ENCODE peak calls at places on chromosomes 16 and 17, in six cellular contexts. I is fibroblast of lung, K is uterus, H is A549, J is dorsolateral prefrontal cortex, T is IMR-90. M is an unnamed sample.

GRCh38 chr16:27963471-27963965 is 100.0 kb downstream of the GSG1L start:
- DNase-seq in I (no peak), K (no peak), H (no peak), J (no peak), T (no peak), M (no peak)

GRCh38 chr16:34803683-34804416 is 1344.4 kb downstream of the TP53TG3F start:
- DNase-seq in I (no peak), K (no peak), H (no peak), J (no peak), T (no peak), M (no peak)

GRCh38 chr16:85943702-85944101 is 44.7 kb downstream of the IRF8 start:
- DNase-seq in I (no peak), K (no peak), H (no peak), J (no peak), T (no peak), M (no peak)

GRCh38 chr16:50591800-50592771 is 43.9 kb downstream of the NKD1 start:
- DNase-seq in I (no peak), K (no peak), H (no peak), J (peak; percentile 90), T (no peak), M (no peak)

GRCh38 chr16:27378871-27379580 is 22.9 kb upstream of the IL21R start:
- DNase-seq in I (peak; percentile 9), K (no peak), H (no peak), J (no peak), T (peak; percentile 21), M (peak; percentile 24)

GRCh38 chr17:76088041-76088867 is 9.3 kb downstream of the ZACN start:
- DNase-seq in I (no peak), K (no peak), H (no peak), J (no peak), T (no peak), M (no peak)

GRCh38 chr17:46001390-46002310 is 2.6 kb downstream of the STH start:
- DNase-seq in I (no peak), K (no peak), H (no peak), J (no peak), T (no peak), M (no peak)

GRCh38 chr16:75263963-75264445 is 12.6 kb upstream of the BCAR1 start:
- DNase-seq in I (no peak), K (peak; percentile 42), H (no peak), J (no peak), T (no peak), M (no peak)

GRCh38 chr17:63697341-63698286 is 2.3 kb downstream of the LIMD2 start:
- DNase-seq in I (no peak), K (no peak), H (peak; percentile 78), J (no peak), T (no peak), M (peak; percentile 39)

GRCh38 chr17:59292174-59292523 is 39.3 kb upstream of the YPEL2 start:
- DNase-seq in I (no peak), K (no peak), H (no peak), J (no peak), T (no peak), M (no peak)

GRCh38 chr16:9033125-9033830 is 58.2 kb upstream of the HAPSTR1 start:
- DNase-seq in I (peak; percentile 69), K (peak; percentile 29), H (peak; percentile 81), J (peak; percentile 21), T (peak; percentile 71), M (peak; percentile 83)

GRCh38 chr17:40615295-40615988 is 32.2 kb downstream of the SMARCE1 start:
- DNase-seq in I (peak; percentile 35), K (peak; percentile 55), H (peak; percentile 91), J (peak; percentile 49), T (peak; percentile 47), M (peak; percentile 58)

GRCh38 chr16:13390093-13390985 is 488.9 kb downstream of the SHISA9 start:
- DNase-seq in I (peak; percentile 4), K (no peak), H (no peak), J (no peak), T (no peak), M (no peak)

GRCh38 chr17:563646-564045 is 151.0 kb downstream of the VPS53 start:
- DNase-seq in I (no peak), K (no peak), H (no peak), J (no peak), T (no peak), M (no peak)

GRCh38 chr16:68275611-68276191 is 11.4 kb downstream of the SLC7A6 start:
- DNase-seq in I (no peak), K (no peak), H (no peak), J (no peak), T (no peak), M (no peak)

GRCh38 chr16:8581923-8582580 is 8.3 kb downstream of the TMEM114 start:
- DNase-seq in I (peak; percentile 6), K (no peak), H (no peak), J (no peak), T (no peak), M (peak; percentile 30)

GRCh38 chr17:81509687-81510523 is 2.7 kb downstream of the ACTG1 start:
- DNase-seq in I (no peak), K (no peak), H (no peak), J (no peak), T (no peak), M (peak; percentile 46)

GRCh38 chr17:19727466-19728113 is 11.2 kb upstream of the SLC47A2 start:
- DNase-seq in I (peak; percentile 40), K (peak; percentile 88), H (no peak), J (peak; percentile 18), T (peak; percentile 68), M (peak; percentile 97)

GRCh38 chr16:1331712-1332617 is 1.5 kb upstream of the BAIAP3 start:
- DNase-seq in I (peak; percentile 25), K (peak; percentile 61), H (peak; percentile 94), J (no peak), T (peak; percentile 30), M (peak; percentile 84)

GRCh38 chr17:43406676-43407645 is 8.2 kb downstream of the ARL4D start:
- DNase-seq in I (peak; percentile 82), K (no peak), H (no peak), J (peak; percentile 23), T (peak; percentile 84), M (peak; percentile 49)

GRCh38 chr16:84175351-84176081 is 11.3 kb downstream of the TAF1C start:
- DNase-seq in I (peak; percentile 43), K (peak; percentile 30), H (peak; percentile 55), J (peak; percentile 31), T (peak; percentile 53), M (peak; percentile 45)

DNA sequence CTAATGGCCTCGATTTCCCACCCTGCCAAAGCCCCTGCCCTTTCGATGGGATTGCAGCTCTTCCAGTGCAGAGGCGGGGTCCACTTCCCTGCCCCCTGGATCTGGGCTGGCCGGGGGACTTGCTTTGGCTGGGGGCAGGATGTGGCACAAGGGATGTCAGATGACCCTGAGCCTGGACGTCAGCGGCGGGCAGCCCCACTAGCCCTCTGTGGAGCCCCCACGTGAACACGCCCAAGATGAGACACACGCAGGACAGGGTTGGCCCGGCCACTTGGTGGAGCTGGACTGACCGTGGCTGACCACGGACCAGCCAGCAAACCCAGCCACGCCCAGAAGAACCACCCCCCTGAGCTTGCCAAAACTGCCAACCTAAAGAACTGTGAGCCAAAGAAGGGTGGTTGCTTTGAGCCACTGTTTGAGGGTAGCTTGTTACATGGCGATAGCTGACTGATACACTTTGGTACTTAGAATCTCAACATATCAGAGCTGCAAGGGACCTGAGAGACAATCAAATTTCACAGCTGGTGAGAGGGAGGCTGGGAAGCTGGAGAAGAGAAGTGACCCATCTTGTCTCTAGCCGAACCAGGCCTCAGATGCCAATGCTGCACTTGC is 46.6 kb upstream of the PABPN1L start:
- DNase-seq in I (no peak), K (no peak), H (no peak), J (no peak), T (no peak), M (no peak)
- H3K4me3 ChIP-seq in I (no peak overlapping the region), K (no peak overlapping the region), H (no peak overlapping the region), J (no peak overlapping the region), T (no peak overlapping the region), M (no peak overlapping the region)

DNA sequence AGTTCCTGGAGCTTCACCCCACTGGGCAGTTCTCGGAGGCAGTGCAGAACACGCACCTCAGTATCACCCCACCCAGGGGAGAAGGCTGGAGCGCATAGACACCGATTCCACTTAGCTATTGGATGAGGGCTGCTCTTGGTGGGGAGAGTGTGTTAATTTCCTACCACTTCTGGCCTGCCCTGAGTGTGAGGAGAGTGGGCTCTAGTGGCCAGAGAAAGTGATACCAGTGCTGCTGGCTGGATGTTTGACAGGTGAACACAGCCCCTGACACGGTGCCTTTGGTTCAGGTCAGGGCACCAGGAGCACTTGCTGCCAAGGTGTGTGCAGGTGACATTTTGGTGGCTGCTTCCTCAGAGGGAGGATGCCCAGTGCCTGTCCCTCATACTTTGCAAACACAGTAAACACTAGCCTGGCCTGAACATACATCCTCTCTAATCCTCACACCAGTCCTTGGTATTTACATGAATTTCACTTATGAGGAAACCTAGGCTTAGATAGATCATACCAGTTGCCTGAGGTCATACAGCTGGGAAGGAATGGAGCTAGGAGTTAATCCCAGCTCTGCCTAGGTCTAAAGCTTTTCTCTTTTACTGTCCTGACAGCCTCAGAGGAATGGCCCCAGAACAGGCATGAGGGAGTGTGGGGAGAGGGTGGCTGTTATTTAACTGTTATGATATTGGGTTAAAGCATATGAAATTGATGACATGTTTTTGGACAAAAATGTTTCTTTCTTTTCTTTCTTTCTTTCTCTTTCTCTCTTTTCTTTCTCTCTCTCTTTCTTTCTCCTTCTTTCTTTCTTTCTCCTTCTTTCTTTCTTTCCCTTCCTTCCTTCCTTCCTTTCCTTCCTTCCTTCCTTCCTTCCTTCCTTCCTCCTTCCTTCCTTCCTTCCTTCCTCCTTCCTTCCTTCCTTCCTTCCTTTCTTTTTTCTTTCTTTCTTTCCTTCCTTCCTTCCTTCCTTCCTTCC is 21.0 kb upstream of the ITGAX start:
- DNase-seq in I (no peak), K (no peak), H (peak; percentile 42), J (peak; percentile 46), T (peak; percentile 13), M (peak; percentile 7)
- TF ChIP-seq CTCF in I (peak; percentile 16), K (no peak), H (peak; percentile 51), J (no peak), T (no peak), M (peak; percentile 9)

DNA sequence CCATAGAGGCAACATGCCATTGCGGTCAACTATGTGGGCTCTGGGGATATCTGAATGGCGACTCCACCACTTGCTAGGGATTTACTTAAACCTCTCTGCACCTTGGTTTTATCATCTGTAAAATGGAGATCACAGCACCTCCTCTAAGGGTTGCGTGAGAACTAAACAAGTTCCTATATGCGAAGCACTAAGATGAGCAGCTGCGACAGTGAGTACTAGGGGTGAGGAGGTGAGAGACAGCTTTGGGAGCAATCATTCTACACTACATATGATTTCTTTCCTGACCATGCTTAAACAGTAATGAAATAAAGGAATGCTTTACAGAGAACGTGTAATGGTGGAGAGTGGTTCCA is 61.4 kb downstream of the CREBBP start:
- DNase-seq in I (no peak), K (no peak), H (no peak), J (no peak), T (no peak), M (no peak)
- H3K4me3 ChIP-seq in I (no peak overlapping the region), K (no peak overlapping the region), H (no peak overlapping the region), J (no peak overlapping the region), T (no peak overlapping the region), M (no peak overlapping the region)

DNA sequence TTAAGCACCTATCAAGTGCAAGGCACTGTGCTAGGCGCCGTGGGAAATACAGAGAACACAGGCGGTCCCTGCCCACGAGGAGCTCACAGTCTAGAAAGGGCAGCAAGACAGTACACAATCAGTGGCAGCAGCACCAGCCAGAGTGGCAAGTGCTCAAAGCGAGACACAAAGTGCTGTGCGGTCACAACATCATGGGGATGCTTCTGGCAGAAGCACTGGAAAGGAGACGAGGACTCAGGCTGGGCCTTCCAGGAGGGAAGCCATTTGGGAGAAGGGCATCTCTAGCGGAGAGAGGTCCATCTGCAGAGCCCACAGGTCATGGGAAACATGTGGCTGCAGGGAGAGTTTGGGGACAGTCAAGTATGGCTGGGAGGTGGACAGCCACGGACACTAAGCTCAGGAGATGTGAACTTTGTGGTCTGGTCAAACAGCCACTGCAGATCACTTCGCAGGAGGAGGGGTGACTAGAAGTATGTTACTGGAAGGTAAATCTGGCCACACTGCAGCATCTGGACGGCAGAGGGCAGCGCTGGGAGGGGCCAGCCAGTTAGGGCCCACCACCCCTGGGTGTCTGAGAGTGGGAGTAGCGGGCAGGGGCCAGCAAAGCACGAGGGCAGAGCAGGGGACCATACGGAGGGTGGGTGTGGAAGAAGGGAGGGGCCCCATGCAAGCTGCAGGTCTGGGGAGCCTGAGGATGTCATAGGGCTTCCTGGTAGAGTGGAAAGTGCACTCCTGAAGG is 71.1 kb downstream of the N4BP1 start:
- DNase-seq in I (no peak), K (no peak), H (no peak), J (no peak), T (no peak), M (no peak)
- TF ChIP-seq CTCF in I (peak; percentile 39), K (no peak), H (peak; percentile 19), J (no peak), T (peak; percentile 39), M (peak; percentile 60)

M was measured in cardiac fibroblast.